ENCODE peak calls at places on chromosomes 1 and 21, in seven cellular contexts. D is EL, I is adipocyte, V is cardiac fibroblast, C is H54, J is MM.1S, Q is GM12865. A is an unnamed sample.

GRCh38 chr1:210293191-210293607 is 35.5 kb upstream of the HHAT start:
- DNase-seq in Q (no peak), D (peak; percentile 76), V (peak; percentile 90), I (peak; percentile 90), C (no peak), J (no peak), A (peak; percentile 94)

GRCh38 chr21:41768371-41769042 is 1.7 kb upstream of the RIPK4 start:
- DNase-seq in Q (no peak), D (peak; percentile 86), C (peak; percentile 90), J (no peak), V (peak; percentile 61), I (peak; percentile 76), A (no peak)

GRCh38 chr1:20342294-20343148 is 51.8 kb downstream of the VWA5B1 start:
- DNase-seq in C (no peak), J (no peak), V (no peak), I (no peak), D (no peak), Q (no peak), A (peak; percentile 41)

GRCh38 chr1:227273557-227273956 is 44.7 kb downstream of the CDC42BPA start:
- DNase-seq in V (peak; percentile 20), Q (peak; percentile 20), C (no peak), I (no peak), D (no peak), J (peak; percentile 61), A (no peak)

GRCh38 chr1:7384679-7385078 is 386.4 kb upstream of the VAMP3 start:
- DNase-seq in D (no peak), V (no peak), J (no peak), I (no peak), Q (no peak), C (no peak), A (no peak)

GRCh38 chr1:230083053-230083452 is 16.0 kb downstream of the GALNT2 start:
- DNase-seq in D (no peak), I (no peak), J (no peak), Q (no peak), V (no peak), C (no peak), A (no peak)

GRCh38 chr1:44806025-44806703 is 987 bp downstream of the DYNLT4 start:
- DNase-seq in J (no peak), D (no peak), Q (no peak), V (no peak), I (no peak), C (no peak), A (peak; percentile 80)

GRCh38 chr1:43705982-43706597 is 1.2 kb upstream of the ST3GAL3 start:
- DNase-seq in D (peak; percentile 33), I (peak; percentile 26), C (no peak), V (no peak), J (no peak), Q (peak; percentile 32), A (no peak)

GRCh38 chr1:57319165-57319564 is 104.7 kb downstream of the DAB1 start:
- DNase-seq in C (no peak), J (no peak), I (peak; percentile 39), D (peak; percentile 59), Q (no peak), V (peak; percentile 31), A (no peak)

GRCh38 chr1:54814148-54814498 is 13.0 kb upstream of the TTC22 start:
- DNase-seq in Q (no peak), J (no peak), V (no peak), C (no peak), I (no peak), D (no peak), A (no peak)

GRCh38 chr1:116322752-116323405 is 50.2 kb upstream of the ATP1A1 start:
- DNase-seq in V (no peak), J (no peak), C (no peak), Q (no peak), I (no peak), D (no peak), A (no peak)